ENCODE peak calls at places on chromosomes 16 and 17, in seven cellular contexts. O is A549, D is lower lobe of right lung, Y is colonic mucosa, G is hepatocyte, K is tibial nerve, V is H1. E is an unnamed sample. For H3K9me3, the result is how much of the 10 kb centered on the place peaks cover.

GRCh38 chr16:4913774-4914525 is 23.0 kb downstream of the PPL start:
- DNase-seq in O (no peak), D (no peak), Y (no peak), G (no peak), K (no peak), V (no peak), E (no peak)

GRCh38 chr17:50090971-50091950 is 3.9 kb upstream of the PDK2 start:
- DNase-seq in O (no peak), D (peak), Y (no peak), G (no peak), K (no peak), V (no peak), E (no peak)

GRCh38 chr17:33862772-33863602 is 392.1 kb upstream of the CCL2 start:
- DNase-seq in O (no peak), D (no peak), Y (no peak), G (no peak), K (no peak), V (no peak), E (no peak)

GRCh38 chr17:49450735-49451134 is 36.1 kb upstream of the PHB1 start:
- DNase-seq in O (no peak), D (no peak), Y (no peak), G (no peak), K (no peak), V (no peak), E (no peak)

GRCh38 chr17:7885357-7886226 is 3.0 kb upstream of the CHD3 start:
- DNase-seq in O (peak), D (peak), Y (peak), G (peak), K (peak), V (peak), E (peak)

GRCh38 chr16:1003551-1004347 is 22.2 kb downstream of the SOX8 start:
- DNase-seq in O (no peak), D (no peak), Y (no peak), G (no peak), K (no peak), V (no peak), E (no peak)

GRCh38 chr17:62627219-62627903 is at the start of gene MRC2:
- DNase-seq in O (peak), D (peak), Y (peak), G (peak), K (peak), V (peak), E (peak)

GRCh38 chr17:57294075-57294474 is 37.8 kb downstream of the MSI2 start:
- DNase-seq in O (no peak), D (no peak), Y (no peak), G (no peak), K (no peak), V (no peak), E (no peak)

GRCh38 chr17:81641825-81642489 is 5.0 kb downstream of the TSPAN10 start:
- DNase-seq in O (peak), D (no peak), Y (no peak), G (peak), K (no peak), V (no peak), E (no peak)

GRCh38 chr16:2194166-2194834 is 2.1 kb downstream of the CASKIN1 start:
- DNase-seq in O (peak), D (no peak), Y (no peak), G (peak), K (no peak), V (no peak), E (no peak)

GRCh38 chr16:22304411-22304810 is 7.2 kb downstream of the POLR3E start:
- DNase-seq in O (no peak), D (no peak), Y (no peak), G (no peak), K (no peak), V (no peak), E (no peak)

GRCh38 chr16:20363191-20363590 is 10.7 kb upstream of the UMOD start:
- DNase-seq in O (no peak), D (no peak), Y (no peak), G (no peak), K (no peak), V (no peak), E (no peak)

GRCh38 chr16:68389006-68389405 is 59.3 kb downstream of the SMPD3 start:
- DNase-seq in O (no peak), D (peak), Y (no peak), G (no peak), K (no peak), V (no peak), E (no peak)

GRCh38 chr16:82507271-82507670 is 119.5 kb upstream of the CDH13 start:
- DNase-seq in O (no peak), D (no peak), Y (no peak), G (no peak), K (no peak), V (no peak), E (no peak)

GRCh38 chr17:76446449-76447231 is 6.3 kb downstream of the UBE2O start:
- DNase-seq in O (peak), D (no peak), Y (no peak), G (peak), K (peak), V (no peak), E (no peak)

GRCh38 chr17:5931611-5932010 is 138.6 kb upstream of the WSCD1 start:
- DNase-seq in O (no peak), D (no peak), Y (peak), G (peak), K (no peak), V (no peak), E (no peak)

DNA sequence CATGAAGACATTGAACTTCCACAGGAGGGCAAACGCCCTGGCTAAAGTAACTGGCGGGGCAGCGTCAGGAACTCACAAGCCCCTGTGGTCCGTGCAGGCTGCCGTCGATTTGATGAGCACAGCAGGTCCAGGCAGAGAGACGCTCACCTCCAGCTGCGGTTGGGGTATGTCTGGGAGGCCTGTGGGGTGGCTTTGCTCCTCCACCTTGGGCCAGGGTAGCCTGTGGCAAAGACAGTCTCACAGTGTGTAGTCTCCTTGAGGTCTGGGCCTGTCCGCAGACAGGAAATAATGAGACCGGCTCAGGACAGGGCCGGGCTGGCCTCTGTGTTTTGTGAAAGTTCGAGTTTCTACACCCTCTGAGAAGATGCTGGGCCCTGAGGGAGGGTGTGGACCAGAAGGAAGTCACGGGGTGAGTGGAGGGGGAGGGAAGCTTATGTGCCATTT is 103.2 kb downstream of the METRNL start:
- DNase-seq in O (no peak), D (peak), Y (peak), G (peak), K (peak), V (no peak), E (no peak)
- H3K9me3 ChIP-seq in O (under half), D (under half), Y (under half), G (under half), K (under half), V (half or more), E (under half)

GRCh38 chr17:20224379-20224778 is 215.2 kb downstream of the SPECC1 start:
- DNase-seq in O (no peak), D (no peak), Y (no peak), G (no peak), K (no peak), V (peak), E (no peak)

GRCh38 chr17:20228410-20228809 is 219.3 kb downstream of the SPECC1 start:
- DNase-seq in O (no peak), D (no peak), Y (no peak), G (no peak), K (no peak), V (no peak), E (no peak)

GRCh38 chr17:20223808-20224328 is 214.7 kb downstream of the SPECC1 start:
- DNase-seq in O (no peak), D (no peak), Y (no peak), G (no peak), K (no peak), V (peak), E (no peak)

GRCh38 chr17:20226814-20227482 is 217.8 kb downstream of the SPECC1 start:
- DNase-seq in O (peak), D (peak), Y (peak), G (peak), K (peak), V (peak), E (peak)

GRCh38 chr17:20225162-20226115 is 216.3 kb downstream of the SPECC1 start:
- DNase-seq in O (no peak), D (no peak), Y (no peak), G (no peak), K (no peak), V (peak), E (no peak)
- TF ChIP-seq CTCF in O (peak), D (no peak), Y (no peak), G (peak), K (no peak), V (no peak), E (no peak)

GRCh38 chr17:4233668-4234258 is 30.0 kb downstream of the ANKFY1 start:
- DNase-seq in O (no peak), D (no peak), Y (peak), G (no peak), K (no peak), V (no peak), E (no peak)

GRCh38 chr17:4234406-4234805 is 29.4 kb downstream of the ANKFY1 start:
- DNase-seq in O (no peak), D (no peak), Y (no peak), G (no peak), K (no peak), V (no peak), E (no peak)

GRCh38 chr17:4229627-4230026 is 34.2 kb downstream of the ANKFY1 start:
- DNase-seq in O (no peak), D (no peak), Y (no peak), G (peak), K (peak), V (no peak), E (no peak)

GRCh38 chr17:4230142-4230541 is 33.6 kb downstream of the ANKFY1 start:
- DNase-seq in O (peak), D (no peak), Y (peak), G (peak), K (peak), V (no peak), E (no peak)

GRCh38 chr17:4232168-4232813 is 31.5 kb downstream of the ANKFY1 start:
- DNase-seq in O (no peak), D (no peak), Y (no peak), G (no peak), K (no peak), V (no peak), E (no peak)
- H3K27ac ChIP-seq in O (peak), D (no peak), Y (no peak), G (peak), K (no peak), V (no peak), E (no peak)

GRCh38 chr17:70871180-70871818 is 702.0 kb downstream of the KCNJ2 start:
- DNase-seq in O (no peak), D (no peak), Y (no peak), G (no peak), K (no peak), V (no peak), E (no peak)
- H3K9me3 ChIP-seq in O (under half), D (under half), Y (under half), G (under half), K (under half), V (under half), E (under half)

E was measured in CD4-positive, alpha-beta T cell.